ENCODE peak calls at places on chromosomes 5 and 9, in four cellular contexts. R is GM12878, A is HepG2, N is H1. B is an unnamed sample.

GRCh38 chr9:86097510-86098224 is 1.7 kb downstream of the GOLM1 start:
- DNase-seq in R (no peak), A (no peak), N (no peak), B (no peak)

GRCh38 chr9:86355814-86356213 is 1.6 kb upstream of the TUT7 start:
- DNase-seq in R (no peak), A (no peak), N (no peak), B (no peak)

GRCh38 chr5:58921106-58921505 is 338.2 kb downstream of the RAB3C start:
- DNase-seq in R (no peak), A (no peak), N (no peak), B (no peak)

GRCh38 chr9:106557996-106558667 is 304.8 kb upstream of the ZNF462 start:
- DNase-seq in R (no peak), A (no peak), N (no peak), B (no peak)

GRCh38 chr9:133528001-133528886 is 3.5 kb upstream of the MYMK start:
- DNase-seq in R (no peak), A (no peak), N (no peak), B (no peak)

GRCh38 chr5:53194086-53194485 is 84.5 kb upstream of the MOCS2 start:
- DNase-seq in R (no peak), A (no peak), N (no peak), B (peak; percentile 8)

GRCh38 chr5:79193643-79194042 is 42.3 kb upstream of the JMY start:
- DNase-seq in R (no peak), A (no peak), N (no peak), B (no peak)

GRCh38 chr5:61894046-61894445 is 412.0 kb upstream of the KIF2A start:
- DNase-seq in R (no peak), A (no peak), N (no peak), B (no peak)

GRCh38 chr9:36163840-36164175 is 5.4 kb upstream of the CCIN start:
- DNase-seq in R (no peak), A (no peak), N (no peak), B (no peak)

GRCh38 chr9:115391166-115391825 is 273.3 kb upstream of the TNC start:
- DNase-seq in R (no peak), A (no peak), N (no peak), B (no peak)

GRCh38 chr5:86143837-86144236 is 473.9 kb upstream of the COX7C start:
- DNase-seq in R (no peak), A (no peak), N (no peak), B (no peak)

GRCh38 chr5:45601424-45601823 is 94.8 kb downstream of the HCN1 start:
- DNase-seq in R (no peak), A (no peak), N (no peak), B (no peak)

GRCh38 chr5:52560366-52560765 is 227.3 kb upstream of the ITGA1 start:
- DNase-seq in R (no peak), A (no peak), N (no peak), B (no peak)

GRCh38 chr9:122350577-122351355 is 20.1 kb upstream of the PTGS1 start:
- DNase-seq in R (no peak), A (peak; percentile 49), N (no peak), B (no peak)

GRCh38 chr9:34271618-34272017 is 57.5 kb downstream of the KIF24 start:
- DNase-seq in R (no peak), A (no peak), N (no peak), B (no peak)

GRCh38 chr9:124939944-124940343 is 939 bp downstream of the GOLGA1 start:
- DNase-seq in R (no peak), A (no peak), N (no peak), B (no peak)

GRCh38 chr5:87900419-87900818 is 368.2 kb downstream of the TMEM161B start:
- DNase-seq in R (no peak), A (no peak), N (no peak), B (no peak)

GRCh38 chr5:86797677-86798076 is 179.9 kb downstream of the COX7C start:
- DNase-seq in R (no peak), A (no peak), N (peak; percentile 34), B (peak; percentile 11)

GRCh38 chr5:50751064-50751657 is 84.7 kb downstream of the PARP8 start:
- DNase-seq in R (peak; percentile 27), A (peak; percentile 30), N (no peak), B (peak; percentile 9)

GRCh38 chr5:149358294-149358651 is 427 bp downstream of the PCYOX1L start:
- DNase-seq in R (no peak), A (no peak), N (no peak), B (no peak)

GRCh38 chr5:930853-931252 is 38.2 kb downstream of the TRIP13 start:
- DNase-seq in R (no peak), A (no peak), N (no peak), B (no peak)

GRCh38 chr5:107324071-107324470 is 346.7 kb downstream of the EFNA5 start:
- DNase-seq in R (no peak), A (no peak), N (no peak), B (no peak)

GRCh38 chr5:167634432-167634831 is 657.0 kb upstream of the WWC1 start:
- DNase-seq in R (no peak), A (no peak), N (no peak), B (no peak)

GRCh38 chr9:111979561-111979960 is 82.9 kb downstream of the UGCG start:
- DNase-seq in R (no peak), A (no peak), N (no peak), B (no peak)

GRCh38 chr5:149063017-149063687 is at the start of gene SH3TC2:
- DNase-seq in R (no peak), A (peak; percentile 90), N (peak; percentile 59), B (peak; percentile 78)

GRCh38 chr9:72327631-72328030 is 37.4 kb downstream of the ZFAND5 start:
- DNase-seq in R (no peak), A (no peak), N (no peak), B (no peak)

GRCh38 chr5:177523711-177524538 is 7.2 kb upstream of the DDX41 start:
- DNase-seq in R (no peak), A (no peak), N (no peak), B (no peak)

GRCh38 chr9:96691326-96691725 is 36.2 kb upstream of the PRXL2C start:
- DNase-seq in R (no peak), A (no peak), N (no peak), B (no peak)

DNA sequence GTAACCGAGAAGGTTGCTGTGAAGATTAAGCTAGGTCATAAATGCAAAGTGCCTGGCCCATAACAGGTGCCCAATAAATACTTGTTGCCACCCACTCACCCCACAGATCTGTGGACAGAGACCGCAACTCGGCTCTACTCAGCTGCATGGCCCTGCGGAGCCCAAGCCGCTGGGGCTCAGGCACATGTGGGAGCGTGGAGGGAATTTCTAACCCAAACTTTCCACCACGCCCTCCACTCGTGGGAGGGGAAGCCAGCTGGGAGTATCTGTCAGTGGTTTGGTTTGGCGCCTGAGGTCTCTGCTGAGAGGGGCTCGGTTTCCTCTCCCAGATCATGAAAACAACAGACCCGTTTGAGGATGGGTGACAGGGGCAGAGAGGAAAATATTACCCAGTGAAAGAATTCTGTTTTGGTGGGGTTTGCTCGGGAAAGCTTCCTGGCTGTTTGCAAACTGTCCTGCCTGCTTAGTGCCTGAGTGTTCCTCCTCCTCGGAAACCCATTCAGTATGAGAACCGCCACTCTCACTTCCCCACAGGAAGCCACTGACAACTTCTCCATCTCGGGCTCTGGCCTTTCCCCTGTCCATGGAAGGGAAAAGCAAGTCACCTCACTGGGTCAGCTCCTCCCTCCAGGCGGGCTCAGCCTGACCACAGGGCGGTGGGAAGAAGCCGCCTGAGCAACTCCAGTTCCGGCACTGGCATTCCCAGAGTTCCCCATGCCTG is 60.1 kb downstream of the RGS3 start:
- DNase-seq in R (peak; percentile 85), A (no peak), N (no peak), B (no peak)
- H3K4me3 ChIP-seq in R (peak overlapping the region; percentile 61), A (no peak overlapping the region), N (no peak overlapping the region), B (no peak overlapping the region)

DNA sequence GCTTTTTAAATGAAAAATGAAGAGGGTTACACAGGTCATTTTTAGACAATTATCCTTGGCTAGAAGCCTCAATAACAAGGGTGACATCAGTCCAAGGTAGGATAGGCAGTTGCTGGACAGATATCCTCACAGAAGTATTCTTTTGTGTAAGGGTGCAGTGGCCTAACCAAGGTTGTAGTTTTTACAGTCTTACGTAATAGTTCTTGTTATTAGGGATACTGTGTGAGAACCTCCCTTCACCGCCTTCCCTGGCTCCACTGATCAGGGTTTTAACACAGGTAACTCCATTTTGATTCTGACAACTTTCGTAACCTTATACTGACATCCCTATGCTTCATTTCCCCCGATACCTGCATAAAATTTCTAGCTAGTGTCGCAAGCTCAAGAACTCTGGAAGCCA is 8.7 kb upstream of the CAPSL start:
- DNase-seq in R (no peak), A (no peak), N (no peak), B (no peak)
- TF ChIP-seq SUZ12 in R (no peak), A (no peak), N (no peak), B (no peak)

GRCh38 chr9:131727795-131728545 is 11.9 kb downstream of the RAPGEF1 start:
- DNase-seq in R (peak; percentile 81), A (no peak), N (no peak), B (no peak)

GRCh38 chr9:131722260-131722659 is 17.6 kb downstream of the RAPGEF1 start:
- DNase-seq in R (no peak), A (no peak), N (no peak), B (no peak)

GRCh38 chr9:131727184-131727785 is 12.6 kb downstream of the RAPGEF1 start:
- DNase-seq in R (no peak), A (no peak), N (no peak), B (no peak)

GRCh38 chr9:131723632-131724031 is 16.2 kb downstream of the RAPGEF1 start:
- DNase-seq in R (no peak), A (no peak), N (no peak), B (no peak)

GRCh38 chr9:131724678-131725077 is 15.2 kb downstream of the RAPGEF1 start:
- DNase-seq in R (no peak), A (no peak), N (no peak), B (no peak)
- H3K4me3 ChIP-seq in R (peak overlapping the region; percentile 46), A (no peak overlapping the region), N (no peak overlapping the region), B (no peak overlapping the region)

GRCh38 chr5:154642499-154643245 is 112.5 kb upstream of the LARP1 start:
- DNase-seq in R (no peak), A (peak; percentile 37), N (no peak), B (no peak)
- TF ChIP-seq SUZ12 in R (no peak), A (no peak), N (no peak), B (no peak)

DNA sequence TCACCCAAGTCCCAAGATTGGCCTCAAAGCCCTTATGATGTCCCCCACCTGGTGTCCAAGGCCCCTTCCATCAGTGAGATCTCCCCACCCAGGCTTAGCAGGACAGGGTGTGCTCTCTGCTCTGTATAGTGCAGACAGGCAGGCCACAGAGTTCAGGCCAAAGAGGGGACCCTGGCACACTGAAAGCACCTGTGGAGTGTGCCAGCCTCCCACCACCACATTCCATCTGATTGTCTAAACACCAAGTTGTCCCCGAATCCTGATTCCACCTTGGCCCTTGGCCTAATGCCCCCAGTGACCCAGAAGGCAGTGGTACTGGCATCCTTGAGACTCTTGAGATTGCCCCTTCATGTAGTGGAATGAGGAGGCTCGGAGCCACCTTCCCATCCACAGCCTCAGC is 5.4 kb downstream of the SPINK4 start:
- DNase-seq in R (no peak), A (no peak), N (no peak), B (no peak)
- H3K4me3 ChIP-seq in R (no peak overlapping the region), A (no peak overlapping the region), N (no peak overlapping the region), B (no peak overlapping the region)

GRCh38 chr9:103399535-103399934 is 404.4 kb downstream of the CYLC2 start:
- DNase-seq in R (no peak), A (no peak), N (no peak), B (no peak)

GRCh38 chr9:103397868-103398600 is 402.9 kb downstream of the CYLC2 start:
- DNase-seq in R (no peak), A (peak; percentile 51), N (peak; percentile 7), B (peak; percentile 48)
- TF ChIP-seq SUZ12 in R (no peak), A (no peak), N (no peak), B (no peak)